ENCODE peak calls at places on chromosomes 2 and 18, in five cellular contexts. E is K562, K is GM23338, C is suprapubic skin, G is PC-3. W is an unnamed sample.

GRCh38 chr2:2142350-2142749 is 188.7 kb downstream of the MYT1L start:
- DNase-seq in E (no peak), K (no peak), G (no peak), C (no peak), W (no peak)

GRCh38 chr2:183477296-183477695 is 353.1 kb downstream of the NUP35 start:
- DNase-seq in G (no peak), C (no peak), K (peak; percentile 16), E (no peak), W (no peak)

GRCh38 chr2:69466728-69467127 is 29.5 kb upstream of the NFU1 start:
- DNase-seq in G (no peak), K (no peak), E (no peak), C (no peak), W (no peak)

GRCh38 chr2:179336782-179337534 is 72.3 kb upstream of the SESTD1 start:
- DNase-seq in G (peak; percentile 68), E (no peak), K (no peak), C (peak; percentile 62), W (no peak)

GRCh38 chr2:212994976-212995375 is 156.4 kb downstream of the IKZF2 start:
- DNase-seq in C (no peak), K (no peak), E (no peak), G (peak; percentile 46), W (no peak)

GRCh38 chr2:168528469-168528868 is 72.4 kb downstream of the CERS6 start:
- DNase-seq in E (no peak), K (no peak), G (peak; percentile 59), C (no peak), W (no peak)

GRCh38 chr18:44816449-44816848 is 135.8 kb downstream of the SETBP1 start:
- DNase-seq in G (no peak), E (no peak), K (no peak), C (no peak), W (no peak)

GRCh38 chr2:19022334-19022733 is 336.1 kb downstream of the OSR1 start:
- DNase-seq in C (no peak), E (no peak), K (no peak), G (no peak), W (no peak)

GRCh38 chr2:108573070-108573469 is 38.8 kb downstream of the LIMS1 start:
- DNase-seq in G (peak; percentile 45), C (no peak), E (no peak), K (no peak), W (no peak)

GRCh38 chr18:50862401-50862800 is 16.5 kb upstream of the ME2 start:
- DNase-seq in G (no peak), K (no peak), E (no peak), C (no peak), W (no peak)

GRCh38 chr18:43115076-43116035 is at the start of gene RIT2:
- DNase-seq in C (no peak), E (no peak), G (no peak), K (peak; percentile 21), W (no peak)

GRCh38 chr18:44452346-44452745 is 228.3 kb upstream of the SETBP1 start:
- DNase-seq in C (no peak), K (no peak), G (no peak), E (no peak), W (no peak)

GRCh38 chr18:8329186-8329771 is 280.0 kb upstream of the RAB12 start:
- DNase-seq in G (peak; percentile 86), C (no peak), K (no peak), E (no peak), W (no peak)

GRCh38 chr2:80560298-80560697 is 255.7 kb upstream of the LRRTM1 start:
- DNase-seq in K (no peak), C (no peak), G (no peak), E (no peak), W (no peak)

GRCh38 chr2:36339819-36340218 is 15.8 kb upstream of the CRIM1 start:
- DNase-seq in G (no peak), K (no peak), C (no peak), E (no peak), W (no peak)

GRCh38 chr2:47519604-47520301 is 116.8 kb downstream of the MSH2 start:
- DNase-seq in C (no peak), G (no peak), K (no peak), E (no peak), W (no peak)

GRCh38 chr2:53403836-53404413 is 363.7 kb upstream of the CHAC2 start:
- DNase-seq in E (no peak), G (peak; percentile 94), K (no peak), C (no peak), W (no peak)

GRCh38 chr2:24201496-24201895 is 26.6 kb downstream of the FAM228A start:
- DNase-seq in G (no peak), K (no peak), C (no peak), E (no peak), W (no peak)

GRCh38 chr18:46660955-46661749 is 4.1 kb upstream of the LOXHD1 start:
- DNase-seq in C (no peak), K (peak; percentile 71), G (no peak), E (no peak), W (no peak)

GRCh38 chr18:70181015-70181414 is 24.5 kb downstream of the RTTN start:
- DNase-seq in G (peak; percentile 47), C (no peak), E (no peak), K (no peak), W (no peak)

GRCh38 chr2:172372436-172372835 is 55.0 kb upstream of the ITGA6 start:
- DNase-seq in G (no peak), C (no peak), E (no peak), K (no peak), W (no peak)

GRCh38 chr18:7980661-7981060 is 413.5 kb downstream of the PTPRM start:
- DNase-seq in K (no peak), G (no peak), C (no peak), E (no peak), W (no peak)

GRCh38 chr2:168673265-168674222 is 128.9 kb upstream of the NOSTRIN start:
- DNase-seq in K (no peak), C (no peak), G (no peak), E (no peak), W (no peak)

GRCh38 chr2:110126086-110126773 is 10.6 kb upstream of the MALL start:
- DNase-seq in C (no peak), G (no peak), K (no peak), E (no peak), W (no peak)

GRCh38 chr2:133608291-133608690 is 40.0 kb upstream of the NCKAP5 start:
- DNase-seq in E (no peak), C (no peak), G (no peak), K (no peak), W (no peak)

GRCh38 chr2:112606567-112606966 is 22.2 kb downstream of the CHCHD5 start:
- DNase-seq in E (no peak), G (no peak), K (no peak), C (no peak), W (no peak)

GRCh38 chr2:101998556-101999121 is 6.9 kb downstream of the IL1R2 start:
- DNase-seq in E (no peak), K (no peak), C (no peak), G (no peak), W (no peak)

GRCh38 chr2:16241166-16242160 is 301.1 kb downstream of the MYCN start:
- DNase-seq in E (no peak), K (no peak), G (no peak), C (no peak), W (no peak)

GRCh38 chr2:219596954-219597551 is 604 bp upstream of the STK11IP start:
- DNase-seq in K (peak; percentile 37), G (peak; percentile 15), E (no peak), C (no peak), W (no peak)

GRCh38 chr2:233832869-233833812 is 21.2 kb downstream of the HJURP start:
- DNase-seq in C (peak; percentile 54), K (peak; percentile 87), E (peak; percentile 20), G (peak; percentile 54), W (no peak)

GRCh38 chr2:101881131-101881530 is 110.6 kb upstream of the IL1R2 start:
- DNase-seq in G (peak; percentile 74), C (no peak), E (no peak), K (no peak), W (no peak)

GRCh38 chr2:29066989-29067605 is 7.2 kb downstream of the PCARE start:
- DNase-seq in G (no peak), K (no peak), E (no peak), C (no peak), W (peak; percentile 74)

GRCh38 chr2:120287183-120288015 is 34.7 kb downstream of the RALB start:
- DNase-seq in E (no peak), G (peak; percentile 91), K (no peak), C (no peak), W (no peak)

GRCh38 chr18:54222922-54223567 is 1.4 kb downstream of the MBD2 start:
- DNase-seq in E (no peak), G (no peak), K (no peak), C (no peak), W (no peak)
- TF ChIP-seq CTCF in E (no peak), G (peak; percentile 50), K (peak; percentile 32), C (peak; percentile 32), W (peak; percentile 20)

GRCh38 chr2:67997528-67998267 is 65.1 kb downstream of the C1D start:
- DNase-seq in K (no peak), E (no peak), C (no peak), G (peak; percentile 94), W (no peak)
- H3K27ac ChIP-seq in K (no peak overlapping the region), E (no peak overlapping the region), C (peak overlapping the region; percentile 3), G (peak overlapping the region; percentile 92), W (no peak overlapping the region)

GRCh38 chr18:79092869-79093268 is 23.7 kb downstream of the ATP9B start:
- DNase-seq in C (no peak), G (peak; percentile 6), E (no peak), K (no peak), W (no peak)
- TF ChIP-seq CTCF in C (no peak), G (no peak), E (no peak), K (no peak), W (no peak)

DNA sequence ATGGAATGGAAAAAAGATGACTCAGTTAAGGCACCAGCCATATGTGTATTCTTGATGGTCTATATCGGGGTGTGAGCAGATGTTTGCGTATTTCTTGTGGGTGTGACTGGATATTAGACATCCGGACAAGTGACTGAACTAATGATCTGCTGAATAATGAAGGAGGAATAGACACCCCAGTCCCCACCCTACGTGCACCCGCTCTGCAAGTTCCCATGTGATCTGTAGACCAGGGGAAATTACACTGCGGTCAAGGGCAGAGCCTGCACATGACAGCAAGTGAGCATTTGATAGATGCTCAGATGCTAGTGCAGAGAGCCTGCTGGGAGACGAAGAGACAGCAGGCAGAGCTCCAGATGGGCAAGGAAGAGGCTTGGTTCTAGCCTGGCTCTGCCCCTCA is 12.4 kb upstream of the PRLH start:
- DNase-seq in C (no peak), K (no peak), E (no peak), G (no peak), W (no peak)
- H3K27ac ChIP-seq in C (no peak overlapping the region), K (no peak overlapping the region), E (no peak overlapping the region), G (no peak overlapping the region), W (no peak overlapping the region)